ENCODE peak calls at places on chromosomes 1 and 21, in nine cellular contexts. M, S, I, V, F, H, B, R and L are unnamed samples.

GRCh38 chr21:31366825-31367224 is 22.8 kb upstream of the TIAM1 start:
- DNase-seq in M (peak; percentile 85), S (no peak), I (no peak), V (no peak), F (no peak), H (no peak), B (no peak), R (peak; percentile 83), L (peak; percentile 36)

GRCh38 chr1:234852659-234853058 is 242.7 kb upstream of the IRF2BP2 start:
- DNase-seq in M (no peak), S (no peak), I (no peak), V (no peak), F (no peak), H (no peak), B (no peak), R (no peak), L (no peak)

GRCh38 chr1:29436386-29436785 is 200.1 kb downstream of the PTPRU start:
- DNase-seq in M (no peak), S (no peak), I (no peak), V (no peak), F (no peak), H (no peak), B (no peak), R (no peak), L (no peak)

GRCh38 chr1:44368471-44369151 is 13.6 kb upstream of the ERI3 start:
- DNase-seq in M (no peak), S (no peak), I (no peak), V (no peak), F (no peak), H (no peak), B (no peak), R (no peak), L (no peak)

GRCh38 chr1:43238104-43238503 is 31.7 kb upstream of the TMEM125 start:
- DNase-seq in M (no peak), S (peak; percentile 51), I (peak; percentile 82), V (no peak), F (no peak), H (peak; percentile 60), B (peak; percentile 57), R (peak; percentile 76), L (peak; percentile 79)

GRCh38 chr1:201405484-201405831 is 6.3 kb upstream of the LAD1 start:
- DNase-seq in M (peak; percentile 77), S (no peak), I (peak; percentile 88), V (no peak), F (peak; percentile 89), H (no peak), B (peak; percentile 56), R (no peak), L (no peak)

GRCh38 chr1:29343908-29344307 is 107.6 kb downstream of the PTPRU start:
- DNase-seq in M (no peak), S (no peak), I (no peak), V (no peak), F (peak; percentile 32), H (no peak), B (no peak), R (no peak), L (no peak)

GRCh38 chr1:167905182-167905581 is 8.8 kb downstream of the ADCY10 start:
- DNase-seq in M (no peak), S (no peak), I (no peak), V (no peak), F (no peak), H (no peak), B (no peak), R (peak; percentile 11), L (peak; percentile 47)

GRCh38 chr1:16421201-16421600 is 16.0 kb downstream of the SPATA21 start:
- DNase-seq in M (no peak), S (no peak), I (no peak), V (no peak), F (no peak), H (no peak), B (no peak), R (no peak), L (no peak)

GRCh38 chr1:180926164-180926981 is 13.7 kb downstream of the KIAA1614 start:
- DNase-seq in M (no peak), S (peak; percentile 90), I (peak; percentile 71), V (no peak), F (no peak), H (peak; percentile 77), B (no peak), R (peak; percentile 68), L (peak; percentile 65)

GRCh38 chr1:196407358-196408041 is 200.7 kb downstream of the KCNT2 start:
- DNase-seq in M (no peak), S (no peak), I (peak; percentile 5), V (no peak), F (no peak), H (no peak), B (no peak), R (peak; percentile 60), L (peak; percentile 63)

GRCh38 chr1:196400478-196401453 is 207.5 kb downstream of the KCNT2 start:
- DNase-seq in M (peak; percentile 41), S (no peak), I (peak; percentile 9), V (no peak), F (no peak), H (no peak), B (peak; percentile 36), R (peak; percentile 85), L (peak; percentile 82)

GRCh38 chr1:196405839-196406238 is 202.4 kb downstream of the KCNT2 start:
- DNase-seq in M (no peak), S (no peak), I (no peak), V (no peak), F (no peak), H (no peak), B (no peak), R (no peak), L (peak; percentile 17)

GRCh38 chr1:196401454-196401838 is 206.8 kb downstream of the KCNT2 start:
- DNase-seq in M (no peak), S (no peak), I (no peak), V (no peak), F (no peak), H (no peak), B (no peak), R (no peak), L (no peak)

DNA sequence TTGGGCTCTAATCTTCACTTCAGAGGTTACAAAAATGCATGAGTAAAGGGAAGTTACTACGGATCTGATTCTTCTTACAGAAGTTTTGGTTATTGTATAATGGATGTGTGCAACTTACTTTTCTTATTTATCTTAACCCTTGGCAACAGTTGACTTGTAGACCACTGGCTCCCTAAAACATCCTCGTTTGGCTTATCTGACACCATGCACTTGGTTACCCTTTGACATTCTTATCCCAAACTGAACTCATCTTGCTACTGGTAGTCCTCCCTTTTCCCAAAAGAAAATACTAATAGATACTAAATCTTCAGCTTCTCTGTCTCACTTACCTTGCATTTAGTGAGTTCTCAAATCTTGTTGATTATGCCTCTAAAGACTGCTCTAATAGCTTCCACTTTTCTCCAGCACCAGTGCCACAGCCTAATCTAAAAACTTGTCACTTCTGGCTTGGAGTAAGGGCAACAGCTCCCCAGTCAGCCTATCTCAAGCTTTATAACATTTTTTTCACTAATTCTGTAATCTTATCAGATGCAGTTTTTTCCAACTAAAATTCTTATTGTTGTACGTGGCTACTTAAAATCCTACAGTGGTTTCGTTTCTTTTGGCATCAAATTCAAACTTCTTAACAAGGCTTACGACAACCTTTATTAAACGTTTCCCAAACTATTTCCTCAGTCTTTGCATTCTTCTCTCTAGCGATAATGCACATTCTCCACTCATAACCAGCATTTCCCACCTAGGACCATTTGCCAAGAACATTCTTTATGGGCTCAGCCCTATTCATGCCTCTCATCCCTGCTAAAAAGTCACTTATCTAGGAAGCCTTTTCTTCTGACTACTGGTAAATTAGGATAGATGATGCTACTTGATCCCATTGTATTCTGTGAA is 204.2 kb downstream of the KCNT2 start:
- DNase-seq in M (no peak), S (no peak), I (no peak), V (no peak), F (no peak), H (no peak), B (no peak), R (peak; percentile 99), L (peak; percentile 69)
- H3K4me3 ChIP-seq in M (no peak overlapping the region), S (no peak overlapping the region), I (no peak overlapping the region), V (no peak overlapping the region), F (peak overlapping the region; percentile 14), H (no peak overlapping the region), B (no peak overlapping the region), R (no peak overlapping the region), L (peak overlapping the region; percentile 62)

GRCh38 chr21:41933259-41934079 is 20.3 kb downstream of the C2CD2 start:
- DNase-seq in M (no peak), S (peak; percentile 48), I (no peak), V (no peak), F (no peak), H (no peak), B (peak; percentile 36), R (peak; percentile 77), L (no peak)
- H3K4me3 ChIP-seq in M (peak overlapping the region; percentile 19), S (no peak overlapping the region), I (no peak overlapping the region), V (no peak overlapping the region), F (peak overlapping the region; percentile 39), H (peak overlapping the region; percentile 55), B (no peak overlapping the region), R (peak overlapping the region; percentile 55), L (peak overlapping the region; percentile 63)

GRCh38 chr1:153616144-153616884 is at the start of gene S100A14:
- DNase-seq in M (no peak), S (no peak), I (peak; percentile 89), V (no peak), F (peak; percentile 92), H (peak; percentile 55), B (peak; percentile 86), R (no peak), L (no peak)
- H3K4me3 ChIP-seq in M (no peak within 1 kb of the TSS), S (no peak within 1 kb of the TSS), I (peak within 1 kb of the TSS; percentile 30), V (no peak within 1 kb of the TSS), F (peak within 1 kb of the TSS; percentile 37), H (no peak within 1 kb of the TSS), B (peak within 1 kb of the TSS; percentile 12), R (no peak within 1 kb of the TSS), L (no peak within 1 kb of the TSS)

DNA sequence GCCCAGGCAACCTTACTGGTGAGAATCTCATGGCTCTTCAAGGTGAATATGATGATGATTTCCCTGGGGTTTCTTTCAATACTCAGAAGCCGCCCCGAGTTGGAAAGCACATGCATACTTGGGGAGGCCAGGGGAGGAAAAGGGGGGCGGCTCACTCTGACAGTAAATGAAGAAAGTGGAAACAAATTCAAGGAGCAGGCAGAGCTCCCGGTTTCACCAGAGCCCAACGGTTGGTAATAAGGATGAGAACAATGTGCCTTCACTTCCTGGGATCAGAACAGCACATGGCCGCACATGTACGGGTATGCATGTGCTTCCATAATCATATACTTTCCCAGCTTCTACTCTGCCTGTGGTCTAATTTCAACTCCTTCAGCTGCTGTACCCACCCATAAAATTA is 3.8 kb upstream of the ARHGEF2 start:
- DNase-seq in M (no peak), S (no peak), I (no peak), V (no peak), F (no peak), H (no peak), B (no peak), R (no peak), L (no peak)
- H3K4me3 ChIP-seq in M (no peak overlapping the region), S (peak overlapping the region; percentile 35), I (no peak overlapping the region), V (no peak overlapping the region), F (no peak overlapping the region), H (peak overlapping the region; percentile 77), B (no peak overlapping the region), R (peak overlapping the region; percentile 97), L (peak overlapping the region; percentile 88)

GRCh38 chr1:172589553-172589952 is 56.6 kb downstream of the SUCO start:
- DNase-seq in M (no peak), S (no peak), I (no peak), V (no peak), F (no peak), H (no peak), B (no peak), R (no peak), L (no peak)
- H3K4me3 ChIP-seq in M (no peak overlapping the region), S (no peak overlapping the region), I (no peak overlapping the region), V (no peak overlapping the region), F (no peak overlapping the region), H (no peak overlapping the region), B (no peak overlapping the region), R (no peak overlapping the region), L (no peak overlapping the region)